ENCODE peak calls at places on chromosomes 4 and X, in six cellular contexts. J is GM23338, G is hepatocyte, F is HCT116, H is body of pancreas, N is mammary epithelial cell. X is an unnamed sample.

GRCh38 chr4:102781570-102781969 is 20.8 kb upstream of the MANBA start:
- DNase-seq in F (no peak), G (no peak), N (no peak), J (no peak), H (no peak), X (no peak)

GRCh38 chrX:23938690-23939089 is 30.9 kb downstream of the CXorf58 start:
- DNase-seq in N (no peak), F (no peak), J (no peak), G (no peak), H (no peak), X (no peak)

GRCh38 chr4:35734381-35735098 is 509.8 kb downstream of the ARAP2 start:
- DNase-seq in J (no peak), N (no peak), H (no peak), F (no peak), G (no peak), X (no peak)

GRCh38 chrX:115284877-115285276 is 4.6 kb upstream of the LUZP4 start:
- DNase-seq in H (no peak), F (no peak), N (no peak), J (no peak), G (no peak), X (no peak)

GRCh38 chr4:127188847-127189246 is 443.9 kb upstream of the INTU start:
- DNase-seq in N (no peak), G (no peak), H (no peak), F (peak; percentile 7), J (peak; percentile 54), X (no peak)

GRCh38 chr4:139986621-139987510 is 167.1 kb downstream of the MAML3 start:
- DNase-seq in F (no peak), G (no peak), N (no peak), J (no peak), H (no peak), X (no peak)

GRCh38 chr4:8645753-8646124 is 53.2 kb downstream of the CPZ start:
- DNase-seq in H (no peak), G (no peak), N (no peak), J (no peak), F (no peak), X (no peak)

GRCh38 chrX:13669246-13669689 is 16.3 kb downstream of the TCEANC start:
- DNase-seq in F (peak; percentile 90), H (peak; percentile 92), J (no peak), G (peak; percentile 87), N (peak; percentile 99), X (no peak)

DNA sequence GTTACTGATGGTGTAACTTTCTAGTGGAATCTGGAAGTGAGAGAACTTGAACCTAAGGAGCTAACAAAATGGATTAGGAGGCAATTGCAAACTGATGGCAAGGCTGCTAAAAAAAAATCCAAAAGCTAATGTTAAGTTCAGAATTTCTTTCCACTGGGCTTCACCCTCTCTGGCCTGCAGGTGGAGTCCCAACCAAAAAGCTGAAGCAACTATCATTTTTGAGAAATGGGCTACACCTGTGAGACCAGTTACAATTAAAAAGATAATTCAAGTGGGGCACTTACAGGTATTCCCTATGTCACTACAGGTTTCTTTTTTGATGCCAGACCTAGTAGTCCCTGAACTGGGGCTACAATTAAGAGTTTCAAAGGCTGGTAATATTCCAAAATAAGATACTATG is 142.1 kb upstream of the FTHL17 start:
- DNase-seq in J (peak; percentile 27), N (peak; percentile 32), F (no peak), G (peak; percentile 19), H (peak; percentile 6), X (no peak)
- TF ChIP-seq CTCF in J (peak; percentile 34), N (peak; percentile 81), F (peak; percentile 34), G (peak; percentile 48), H (peak; percentile 46), X (peak; percentile 30)

DNA sequence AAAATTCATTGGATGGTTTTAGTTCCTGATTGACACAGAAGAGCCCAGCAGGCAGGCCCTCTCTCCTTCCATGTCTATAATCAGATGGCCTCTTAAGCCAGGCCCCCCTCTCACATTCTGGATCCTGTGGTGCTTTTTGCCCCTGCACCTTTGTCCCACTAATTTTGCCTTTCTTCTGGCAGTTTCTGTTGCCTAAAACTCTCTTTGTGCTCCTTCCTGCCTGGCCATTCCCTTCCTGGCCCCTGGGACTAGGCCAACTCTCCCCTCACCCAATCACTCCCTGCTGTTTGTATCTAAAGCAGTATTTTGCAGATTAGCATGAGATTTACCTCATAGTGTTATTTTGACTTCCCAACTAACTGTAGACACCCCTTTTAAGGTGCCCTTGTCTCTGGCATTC is 42.7 kb upstream of the DDX3X start:
- DNase-seq in J (peak; percentile 27), F (no peak), N (no peak), H (no peak), G (no peak), X (no peak)
- H3K27ac ChIP-seq in J (peak overlapping the region; percentile 86), F (no peak overlapping the region), N (no peak overlapping the region), H (no peak overlapping the region), G (no peak overlapping the region), X (no peak overlapping the region)

GRCh38 chr4:119735136-119735770 is 106.6 kb upstream of the PDE5A start:
- DNase-seq in N (peak; percentile 78), J (no peak), F (no peak), G (peak; percentile 16), H (no peak), X (no peak)

GRCh38 chr4:119731146-119731742 is 102.6 kb upstream of the PDE5A start:
- DNase-seq in G (no peak), F (no peak), H (no peak), J (peak; percentile 2), N (no peak), X (no peak)

GRCh38 chr4:119731778-119732177 is 103.2 kb upstream of the PDE5A start:
- DNase-seq in F (no peak), G (no peak), N (no peak), H (no peak), J (no peak), X (no peak)

GRCh38 chr4:119730644-119730995 is 102.0 kb upstream of the PDE5A start:
- DNase-seq in G (no peak), N (no peak), H (no peak), J (peak; percentile 10), F (no peak), X (no peak)

GRCh38 chr4:119733431-119733830 is 104.8 kb upstream of the PDE5A start:
- DNase-seq in N (no peak), F (no peak), G (no peak), H (no peak), J (no peak), X (no peak)
- H3K4me1 ChIP-seq in N (peaks cover 23% of the 10 kb centered on the region), F (peaks cover 15% of the 10 kb centered on the region), G (peaks cover 38% of the 10 kb centered on the region), H (peaks cover 26% of the 10 kb centered on the region), J (peaks cover 6% of the 10 kb centered on the region), X (peaks cover 37% of the 10 kb centered on the region)

GRCh38 chr4:113684534-113685091 is 76.9 kb downstream of the CAMK2D start:
- DNase-seq in F (no peak), H (peak; percentile 57), J (peak; percentile 39), N (no peak), G (peak; percentile 81), X (peak; percentile 62)
- TF ChIP-seq CTCF in F (peak; percentile 38), H (peak; percentile 24), J (no peak), N (peak; percentile 26), G (peak; percentile 34), X (peak; percentile 56)

GRCh38 chr4:57077550-57078311 is 32.5 kb downstream of the IGFBP7 start:
- DNase-seq in H (no peak), J (peak; percentile 84), G (no peak), F (no peak), N (peak; percentile 88), X (no peak)
- H3K27ac ChIP-seq in H (peak overlapping the region; percentile 4), J (peak overlapping the region; percentile 69), G (peak overlapping the region; percentile 58), F (no peak overlapping the region), N (peak overlapping the region; percentile 86), X (no peak overlapping the region)